ENCODE peak calls at places on chromosomes 7 and 10, in seven cellular contexts. F, Z, Y, K, W, L and Q are unnamed samples.

GRCh38 chr7:112366886-112367285 is 83.4 kb upstream of the IFRD1 start:
- DNase-seq in Z (no peak), F (no peak), L (no peak), Y (no peak), K (no peak), W (no peak), Q (no peak)

GRCh38 chr10:124083047-124083739 is 10.2 kb downstream of the CHST15 start:
- DNase-seq in K (no peak), W (no peak), F (no peak), Y (no peak), L (no peak), Z (no peak), Q (no peak)

GRCh38 chr7:27175005-27175625 is 995 bp upstream of the HOXA10 start:
- DNase-seq in Z (peak; percentile 17), W (no peak), K (no peak), L (no peak), F (no peak), Y (no peak), Q (no peak)

GRCh38 chr10:13376297-13376696 is 28.2 kb upstream of the SEPHS1 start:
- DNase-seq in L (no peak), Z (no peak), W (no peak), K (no peak), F (no peak), Y (no peak), Q (no peak)

GRCh38 chr10:22320591-22321155 is at the start of gene BMI1:
- DNase-seq in W (peak; percentile 77), F (peak; percentile 76), Z (peak; percentile 77), K (no peak), L (peak; percentile 74), Y (peak; percentile 84), Q (no peak)

GRCh38 chr10:88467835-88468485 is 115.2 kb downstream of the RNLS start:
- DNase-seq in W (no peak), Z (no peak), K (no peak), F (no peak), L (no peak), Y (no peak), Q (no peak)

GRCh38 chr7:156759579-156760202 is 119.1 kb downstream of the RNF32 start:
- DNase-seq in K (no peak), F (no peak), L (no peak), Z (no peak), W (no peak), Y (no peak), Q (no peak)

GRCh38 chr10:31320598-31321211 is 1.7 kb downstream of the ZEB1 start:
- DNase-seq in W (peak; percentile 52), K (no peak), Y (peak; percentile 54), L (no peak), Z (no peak), F (peak; percentile 54), Q (no peak)

GRCh38 chr7:140215281-140215680 is 38.5 kb upstream of the KDM7A start:
- DNase-seq in L (no peak), Z (no peak), Y (no peak), W (no peak), K (no peak), F (no peak), Q (no peak)

GRCh38 chr10:58508316-58508715 is 4.4 kb upstream of the BICC1 start:
- DNase-seq in Y (no peak), W (no peak), L (no peak), F (no peak), Z (no peak), K (no peak), Q (no peak)

GRCh38 chr7:150471886-150472285 is 21.5 kb downstream of the GIMAP8 start:
- DNase-seq in L (no peak), Y (no peak), W (no peak), F (no peak), Z (no peak), K (no peak), Q (no peak)

GRCh38 chr10:127690176-127690575 is 46.8 kb upstream of the FOXI2 start:
- DNase-seq in Z (no peak), W (no peak), K (no peak), Y (no peak), F (no peak), L (no peak), Q (no peak)

GRCh38 chr7:14504134-14504533 is 398.4 kb downstream of the DGKB start:
- DNase-seq in Z (no peak), Y (no peak), F (no peak), K (no peak), L (peak; percentile 71), W (no peak), Q (no peak)

GRCh38 chr10:21516270-21517131 is 9.0 kb downstream of the SKIDA1 start:
- DNase-seq in F (peak; percentile 63), W (peak; percentile 75), L (peak; percentile 53), K (no peak), Y (peak; percentile 78), Z (no peak), Q (no peak)

GRCh38 chr10:21100871-21101514 is 203.9 kb upstream of the NEBL start:
- DNase-seq in K (no peak), F (no peak), L (no peak), W (no peak), Y (no peak), Z (no peak), Q (no peak)

DNA sequence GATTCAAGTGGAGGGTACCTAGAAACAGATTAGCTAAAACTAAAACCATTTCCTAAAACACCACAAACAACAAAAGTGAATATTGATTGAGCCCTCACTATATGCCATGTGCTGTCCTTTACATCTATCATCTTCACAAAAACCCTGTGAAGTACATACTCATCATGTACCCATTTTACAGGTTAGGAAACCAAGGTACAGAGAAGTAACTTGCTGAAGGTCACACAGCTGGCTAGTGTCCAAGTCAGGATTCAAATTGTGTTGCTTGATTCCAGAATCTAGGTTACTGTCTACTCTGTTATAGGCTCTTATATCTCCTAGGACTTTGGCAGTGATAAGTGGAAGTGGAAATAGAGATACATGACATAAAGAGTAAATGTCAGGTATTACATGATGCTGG is 463.8 kb downstream of the LRMDA start:
- DNase-seq in W (no peak), L (no peak), Z (no peak), Y (no peak), F (no peak), K (no peak), Q (no peak)
- TF ChIP-seq CTCF in W (no peak), L (no peak), Z (no peak), Y (no peak), F (no peak), K (no peak), Q (no peak)

GRCh38 chr10:129842031-129842430 is 122.0 kb downstream of the EBF3 start:
- DNase-seq in K (no peak), Z (no peak), Y (no peak), F (no peak), L (no peak), W (no peak), Q (no peak)

GRCh38 chr10:129843702-129844101 is 120.4 kb downstream of the EBF3 start:
- DNase-seq in Y (no peak), W (no peak), F (no peak), K (no peak), L (no peak), Z (no peak), Q (no peak)

GRCh38 chr10:129845081-129845823 is 118.8 kb downstream of the EBF3 start:
- DNase-seq in F (no peak), Z (no peak), W (no peak), Y (no peak), K (no peak), L (no peak), Q (no peak)

GRCh38 chr10:129843131-129843541 is 120.9 kb downstream of the EBF3 start:
- DNase-seq in K (no peak), W (no peak), L (no peak), Y (no peak), Z (no peak), F (no peak), Q (no peak)

DNA sequence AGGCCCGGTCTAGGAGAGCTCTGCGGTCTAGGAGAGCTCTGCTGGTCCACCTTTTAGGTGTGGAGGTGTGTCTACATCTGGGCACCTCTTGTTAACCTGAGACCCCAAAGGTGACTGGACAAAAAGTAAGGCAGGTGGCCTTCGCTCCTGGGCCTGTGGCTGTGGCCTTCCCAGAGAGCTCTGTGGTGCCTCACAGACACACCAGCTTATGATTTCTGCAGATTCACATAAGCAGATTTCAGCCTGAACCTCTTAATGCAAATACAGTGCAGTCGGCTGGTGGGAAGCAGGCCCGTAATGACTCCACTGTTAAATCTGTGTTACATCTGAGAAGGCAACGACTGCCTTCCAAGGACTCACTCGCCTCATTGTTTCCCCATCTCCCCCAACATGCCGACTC is 119.9 kb downstream of the EBF3 start:
- DNase-seq in K (no peak), L (no peak), W (no peak), Z (no peak), F (no peak), Y (no peak), Q (no peak)
- TF ChIP-seq CTCF in K (no peak), L (no peak), W (no peak), Z (no peak), F (no peak), Y (no peak), Q (no peak)

GRCh38 chr7:154744226-154744860 is 258.6 kb downstream of the PAXIP1 start:
- DNase-seq in K (no peak), W (peak; percentile 73), F (peak; percentile 21), Y (peak; percentile 60), Z (no peak), L (peak; percentile 70), Q (peak; percentile 70)
- TF ChIP-seq CTCF in K (peak; percentile 49), W (peak; percentile 70), F (peak; percentile 53), Y (peak; percentile 75), Z (peak; percentile 83), L (peak; percentile 91), Q (peak; percentile 90)

DNA sequence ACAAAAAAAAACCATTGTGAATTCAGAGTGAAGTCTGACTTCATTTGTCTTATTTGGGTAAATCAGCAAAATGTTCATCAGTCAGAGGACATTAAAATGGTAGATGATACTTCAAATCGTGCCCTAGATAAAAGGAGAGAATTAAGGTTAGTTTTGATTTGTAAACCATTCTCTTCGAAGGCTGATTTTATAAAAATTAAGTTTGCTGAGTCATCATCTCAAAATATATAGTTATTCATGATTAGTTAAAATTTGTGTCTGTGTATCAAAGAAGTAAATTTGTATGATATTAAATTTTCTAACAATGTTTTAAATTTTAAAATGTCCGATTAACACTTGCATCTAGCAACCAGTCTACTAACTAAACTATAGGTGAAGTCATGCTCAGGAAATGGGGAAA is 35.3 kb downstream of the MET start:
- DNase-seq in W (no peak), Z (no peak), F (no peak), Y (no peak), L (no peak), K (no peak), Q (no peak)
- TF ChIP-seq CTCF in W (no peak), Z (no peak), F (no peak), Y (no peak), L (no peak), K (no peak), Q (no peak)